ENCODE peak calls at places on chromosomes 16 and 17, in ten cellular contexts. T, X, J, D, G, S, V, Q, K and O are unnamed samples.

GRCh38 chr17:19376799-19377198 is 1.5 kb upstream of the MAPK7 start:
- DNase-seq in V (no peak), J (no peak), G (no peak), D (no peak), T (no peak), K (no peak), S (no peak), X (no peak), Q (no peak), O (no peak)

GRCh38 chr17:37506678-37507077 is 17.0 kb downstream of the DUSP14 start:
- DNase-seq in D (no peak), S (no peak), Q (peak; percentile 36), J (no peak), V (no peak), K (no peak), T (peak; percentile 46), G (peak; percentile 37), X (no peak), O (no peak)

GRCh38 chr16:3582276-3583165 is 5.3 kb upstream of the NLRC3 start:
- DNase-seq in V (no peak), K (no peak), X (no peak), J (no peak), S (no peak), D (no peak), T (no peak), G (peak; percentile 22), Q (no peak), O (no peak)

GRCh38 chr16:72721981-72722380 is 325.9 kb downstream of the ZFHX3 start:
- DNase-seq in G (no peak), D (no peak), T (no peak), Q (no peak), X (no peak), J (no peak), K (no peak), S (no peak), V (no peak), O (no peak)

GRCh38 chr17:49197346-49197998 is 12.9 kb downstream of the GNGT2 start:
- DNase-seq in D (no peak), J (no peak), V (no peak), S (peak; percentile 34), K (no peak), G (no peak), T (no peak), Q (no peak), X (no peak), O (no peak)

GRCh38 chr16:2324296-2324859 is 16.1 kb downstream of the ABCA3 start:
- DNase-seq in D (no peak), V (no peak), K (no peak), J (no peak), X (no peak), S (no peak), G (no peak), Q (no peak), T (no peak), O (no peak)

GRCh38 chr17:21678451-21679081 is 13.8 kb upstream of the KCNJ18 start:
- DNase-seq in X (no peak), S (no peak), J (no peak), G (no peak), V (no peak), Q (no peak), K (no peak), T (no peak), D (no peak), O (no peak)

GRCh38 chr17:30554839-30555751 is 77.9 kb downstream of the GOSR1 start:
- DNase-seq in G (peak; percentile 45), V (no peak), T (peak; percentile 44), S (peak; percentile 32), D (no peak), X (no peak), J (no peak), K (no peak), Q (no peak), O (no peak)

GRCh38 chr17:42017866-42018200 is 594 bp upstream of the DNAJC7 start:
- DNase-seq in K (no peak), G (no peak), T (no peak), V (no peak), D (no peak), Q (no peak), J (no peak), S (no peak), X (no peak), O (no peak)

GRCh38 chr17:76491271-76492184 is 9.7 kb downstream of the RHBDF2 start:
- DNase-seq in Q (no peak), J (no peak), X (no peak), T (no peak), S (no peak), G (peak; percentile 61), V (no peak), D (no peak), K (no peak), O (no peak)

GRCh38 chr16:1256874-1257322 is 1.0 kb downstream of the TPSD1 start:
- DNase-seq in K (no peak), X (no peak), Q (no peak), T (no peak), D (no peak), J (no peak), V (no peak), G (no peak), S (no peak), O (no peak)

GRCh38 chr16:21611546-21612384 is 12.4 kb downstream of the METTL9 start:
- DNase-seq in Q (no peak), D (no peak), T (peak; percentile 24), S (no peak), X (no peak), K (no peak), G (peak; percentile 14), V (no peak), J (no peak), O (no peak)

GRCh38 chr17:9802701-9803100 is 11.3 kb upstream of the DHRS7C start:
- DNase-seq in S (no peak), J (no peak), G (no peak), X (no peak), T (no peak), Q (no peak), K (no peak), V (no peak), D (no peak), O (no peak)

GRCh38 chr17:16935241-16935663 is 36.7 kb downstream of the TNFRSF13B start:
- DNase-seq in G (no peak), S (no peak), K (no peak), T (no peak), X (no peak), V (peak; percentile 5), J (no peak), Q (no peak), D (no peak), O (no peak)

GRCh38 chr16:11395008-11395948 is 50.0 kb downstream of the RMI2 start:
- DNase-seq in D (no peak), S (no peak), G (no peak), Q (no peak), K (no peak), J (no peak), T (no peak), X (no peak), V (no peak), O (no peak)
- TF ChIP-seq CTCF in D (no peak), S (no peak), G (no peak), Q (no peak), K (no peak), J (no peak), T (no peak), X (no peak), V (no peak), O (no peak)

DNA sequence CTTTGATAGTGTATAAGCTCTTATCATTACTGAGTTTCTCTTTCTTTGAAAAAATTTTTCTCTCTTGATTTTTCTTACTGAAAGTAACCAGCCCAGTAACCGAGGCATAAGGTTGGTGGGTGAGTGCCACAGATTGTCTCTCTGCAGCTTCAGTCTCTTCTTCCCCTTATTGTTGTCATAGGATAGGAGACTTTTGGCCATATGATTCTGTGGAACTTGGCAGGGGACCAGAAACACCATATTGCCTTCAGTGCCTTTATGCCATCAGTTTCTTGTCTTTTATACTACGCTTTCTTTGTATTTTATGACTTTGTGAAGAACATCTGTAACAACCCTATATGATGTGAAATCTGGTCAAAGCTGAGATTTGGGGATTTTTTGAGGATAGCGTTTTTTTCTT is 341.6 kb upstream of the TBX2 start:
- DNase-seq in S (no peak), D (no peak), V (no peak), Q (no peak), T (no peak), X (no peak), K (no peak), J (no peak), G (no peak), O (no peak)
- H3K4me3 ChIP-seq in S (no peak overlapping the region), D (no peak overlapping the region), V (no peak overlapping the region), Q (no peak overlapping the region), T (no peak overlapping the region), X (no peak overlapping the region), K (no peak overlapping the region), J (no peak overlapping the region), G (no peak overlapping the region), O (no peak overlapping the region)

GRCh38 chr16:56199164-56199563 is 7.9 kb downstream of the GNAO1 start:
- DNase-seq in K (no peak), S (no peak), J (no peak), V (no peak), X (no peak), T (no peak), Q (no peak), G (no peak), D (no peak), O (no peak)

GRCh38 chr16:56204836-56205235 is 13.5 kb downstream of the GNAO1 start:
- DNase-seq in J (no peak), G (no peak), D (no peak), K (no peak), X (no peak), S (no peak), Q (no peak), V (no peak), T (no peak), O (no peak)

GRCh38 chr16:56201030-56201429 is 9.7 kb downstream of the GNAO1 start:
- DNase-seq in J (no peak), T (no peak), K (no peak), G (no peak), X (no peak), D (no peak), Q (no peak), S (no peak), V (no peak), O (no peak)

GRCh38 chr16:56202036-56202435 is 10.7 kb downstream of the GNAO1 start:
- DNase-seq in K (no peak), T (no peak), S (no peak), X (no peak), Q (no peak), G (no peak), J (no peak), V (no peak), D (no peak), O (no peak)

DNA sequence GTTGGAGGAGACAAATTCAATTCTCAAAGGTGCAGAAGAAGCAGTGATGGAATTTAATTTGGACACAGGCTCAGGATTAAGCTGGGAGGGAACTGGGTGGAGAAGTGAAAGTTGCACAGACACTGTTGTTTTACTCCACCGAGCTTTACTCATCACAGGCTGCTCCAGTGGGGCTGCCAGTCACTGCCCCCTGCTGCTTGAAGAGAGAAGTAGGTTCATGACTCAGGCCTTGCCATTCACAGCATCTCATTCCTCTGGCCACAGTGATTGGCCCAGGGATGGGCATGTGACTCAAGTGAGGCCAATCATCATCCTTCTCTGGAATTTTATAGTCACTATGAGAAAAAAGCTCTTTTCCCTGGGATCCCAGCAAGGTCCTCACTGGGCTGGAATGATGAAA is 11.8 kb downstream of the GNAO1 start:
- DNase-seq in X (peak; percentile 2), T (no peak), S (peak; percentile 6), G (peak; percentile 10), J (no peak), K (no peak), V (no peak), D (no peak), Q (no peak), O (no peak)
- TF ChIP-seq CTCF in X (no peak), T (peak; percentile 23), S (no peak), G (peak; percentile 52), J (peak; percentile 30), K (peak; percentile 17), V (peak; percentile 48), D (no peak), Q (no peak), O (no peak)

GRCh38 chr17:70172921-70173320 is 3.6 kb downstream of the KCNJ2 start:
- DNase-seq in X (peak; percentile 40), J (no peak), D (no peak), S (peak; percentile 57), G (peak; percentile 9), V (no peak), K (no peak), Q (no peak), T (peak; percentile 1), O (no peak)
- H3K4me3 ChIP-seq in X (no peak overlapping the region), J (no peak overlapping the region), D (no peak overlapping the region), S (no peak overlapping the region), G (no peak overlapping the region), V (peak overlapping the region; percentile 86), K (no peak overlapping the region), Q (peak overlapping the region; percentile 87), T (no peak overlapping the region), O (no peak overlapping the region)